ENCODE peak calls at places on chromosome 19, in eight cellular contexts. S is AG04450, O is non-pigmented ciliary epithelial cell, V is LoVo, F is NCI-H748 treated with DMSO at 0.1 percent for 48 hours, B is ovary, H is SK-N-DZ, Y is fibroblast of mammary gland. Z is an unnamed sample.

GRCh38 chr19:45473366-45474190 is 5.8 kb downstream of the FOSB start:
- DNase-seq in Y (no peak), O (no peak), S (no peak), F (no peak), H (no peak), B (peak), V (no peak), Z (no peak)

GRCh38 chr19:17996826-17997316 is 11.1 kb upstream of the ARRDC2 start:
- DNase-seq in H (peak), Y (peak), F (peak), S (peak), B (peak), O (no peak), V (peak), Z (peak)

GRCh38 chr19:9793051-9793591 is 24.6 kb upstream of the ZNF846 start:
- DNase-seq in V (no peak), S (no peak), F (no peak), Y (peak), H (no peak), B (peak), O (no peak), Z (peak)

GRCh38 chr19:5621945-5622464 is 571 bp downstream of the SAFB2 start:
- DNase-seq in S (no peak), H (no peak), O (no peak), Y (no peak), B (peak), V (no peak), F (no peak), Z (no peak)

GRCh38 chr19:1648926-1649541 is 3.4 kb downstream of the TCF3 start:
- DNase-seq in V (no peak), Y (no peak), B (no peak), F (no peak), O (no peak), H (no peak), S (no peak), Z (no peak)

GRCh38 chr19:49359851-49360845 is 2.1 kb downstream of the TEAD2 start:
- DNase-seq in Y (no peak), B (no peak), S (no peak), H (no peak), O (no peak), V (no peak), F (no peak), Z (no peak)

GRCh38 chr19:13430790-13431582 is 75.3 kb downstream of the CACNA1A start:
- DNase-seq in B (no peak), H (no peak), F (no peak), O (peak), Y (peak), V (peak), S (peak), Z (peak)

GRCh38 chr19:861756-862528 is 2.5 kb downstream of the CFD start:
- DNase-seq in F (peak), B (peak), S (no peak), V (peak), O (no peak), Y (no peak), H (peak), Z (peak)

GRCh38 chr19:29092712-29093552 is 120.0 kb downstream of the UQCRFS1 start:
- DNase-seq in H (no peak), S (no peak), Y (peak), O (no peak), F (no peak), V (no peak), B (peak), Z (no peak)

GRCh38 chr19:50384685-50385535 is 763 bp downstream of the POLD1 start:
- DNase-seq in H (no peak), V (no peak), O (no peak), S (no peak), F (no peak), Y (peak), B (no peak), Z (no peak)

GRCh38 chr19:52599241-52599640 is 29.2 kb downstream of the ZNF701 start:
- DNase-seq in H (no peak), O (no peak), Y (no peak), F (no peak), S (no peak), V (no peak), B (no peak), Z (no peak)

Z was measured in T-helper 22 cell.